ENCODE peak calls at places on chromosomes 2 and 18, in five cellular contexts. One of them, this sample, is unnamed.

GRCh38 chr2:171244466-171244969 is 83.8 kb upstream of the TLK1 start:
- DNase-seq in adrenal gland: no peak
- DNase-seq in body of pancreas: no peak
- DNase-seq in fibroblast of lung: peak; percentile 43
- DNase-seq in ovary: no peak
- DNase-seq in this sample: no peak

GRCh38 chr18:80247403-80247916 is at the start of gene PARD6G:
- DNase-seq in adrenal gland: peak; percentile 82
- DNase-seq in body of pancreas: peak; percentile 82
- DNase-seq in fibroblast of lung: peak; percentile 66
- DNase-seq in ovary: peak; percentile 87
- DNase-seq in this sample: no peak

GRCh38 chr2:238742066-238742465 is 105.8 kb upstream of the TWIST2 start:
- DNase-seq in adrenal gland: no peak
- DNase-seq in body of pancreas: no peak
- DNase-seq in fibroblast of lung: peak; percentile 49
- DNase-seq in ovary: no peak
- DNase-seq in this sample: no peak

GRCh38 chr2:27753744-27754588 is 17.6 kb upstream of the MRPL33 start:
- DNase-seq in adrenal gland: peak; percentile 90
- DNase-seq in body of pancreas: peak; percentile 87
- DNase-seq in fibroblast of lung: peak; percentile 64
- DNase-seq in ovary: peak; percentile 54
- DNase-seq in this sample: peak; percentile 79

GRCh38 chr2:237859533-237860272 is at the start of gene RAMP1:
- DNase-seq in adrenal gland: no peak
- DNase-seq in body of pancreas: peak; percentile 57
- DNase-seq in fibroblast of lung: peak; percentile 39
- DNase-seq in ovary: no peak
- DNase-seq in this sample: peak; percentile 57

GRCh38 chr2:200131307-200131706 is 175.2 kb upstream of the SPATS2L start:
- DNase-seq in adrenal gland: no peak
- DNase-seq in body of pancreas: no peak
- DNase-seq in fibroblast of lung: peak; percentile 47
- DNase-seq in ovary: no peak
- DNase-seq in this sample: peak; percentile 35

GRCh38 chr2:142174176-142174575 is 43.4 kb upstream of the LRP1B start:
- DNase-seq in adrenal gland: no peak
- DNase-seq in body of pancreas: no peak
- DNase-seq in fibroblast of lung: no peak
- DNase-seq in ovary: no peak
- DNase-seq in this sample: no peak

GRCh38 chr2:44286884-44287638 is 11.8 kb downstream of the SLC3A1 start:
- DNase-seq in adrenal gland: no peak
- DNase-seq in body of pancreas: no peak
- DNase-seq in fibroblast of lung: no peak
- DNase-seq in ovary: no peak
- DNase-seq in this sample: no peak

GRCh38 chr2:101818531-101819451 is 121.3 kb downstream of the MAP4K4 start:
- DNase-seq in adrenal gland: no peak
- DNase-seq in body of pancreas: no peak
- DNase-seq in fibroblast of lung: peak; percentile 88
- DNase-seq in ovary: no peak
- DNase-seq in this sample: no peak

GRCh38 chr2:225994748-225995405 is 595.4 kb downstream of the NYAP2 start:
- DNase-seq in adrenal gland: no peak
- DNase-seq in body of pancreas: no peak
- DNase-seq in fibroblast of lung: peak; percentile 41
- DNase-seq in ovary: no peak
- DNase-seq in this sample: no peak

GRCh38 chr2:67169417-67170140 is 227.6 kb upstream of the ETAA1 start:
- DNase-seq in adrenal gland: no peak
- DNase-seq in body of pancreas: no peak
- DNase-seq in fibroblast of lung: peak; percentile 48
- DNase-seq in ovary: no peak
- DNase-seq in this sample: no peak

GRCh38 chr2:191401287-191401686 is 156.1 kb downstream of the MYO1B start:
- DNase-seq in adrenal gland: no peak
- DNase-seq in body of pancreas: no peak
- DNase-seq in fibroblast of lung: peak; percentile 64
- DNase-seq in ovary: no peak
- DNase-seq in this sample: no peak

GRCh38 chr2:22273853-22274252 is 1111.1 kb upstream of the KLHL29 start:
- DNase-seq in adrenal gland: no peak
- DNase-seq in body of pancreas: no peak
- DNase-seq in fibroblast of lung: no peak
- DNase-seq in ovary: no peak
- DNase-seq in this sample: no peak

GRCh38 chr18:22168360-22168921 is 948 bp upstream of the GATA6 start:
- DNase-seq in adrenal gland: peak; percentile 78
- DNase-seq in body of pancreas: peak; percentile 59
- DNase-seq in fibroblast of lung: no peak
- DNase-seq in ovary: no peak
- DNase-seq in this sample: peak; percentile 54

GRCh38 chr2:10140841-10141610 is 18.5 kb downstream of the RRM2 start:
- DNase-seq in adrenal gland: no peak
- DNase-seq in body of pancreas: no peak
- DNase-seq in fibroblast of lung: no peak
- DNase-seq in ovary: no peak
- DNase-seq in this sample: no peak

GRCh38 chr2:33236457-33236856 is 240.0 kb upstream of the RASGRP3 start:
- DNase-seq in adrenal gland: no peak
- DNase-seq in body of pancreas: no peak
- DNase-seq in fibroblast of lung: peak; percentile 80
- DNase-seq in ovary: no peak
- DNase-seq in this sample: no peak

GRCh38 chr2:6993230-6993640 is 76.0 kb downstream of the RNF144A start:
- DNase-seq in adrenal gland: peak; percentile 44
- DNase-seq in body of pancreas: no peak
- DNase-seq in fibroblast of lung: no peak
- DNase-seq in ovary: no peak
- DNase-seq in this sample: no peak

GRCh38 chr2:154710685-154711084 is 12.2 kb downstream of the KCNJ3 start:
- DNase-seq in adrenal gland: no peak
- DNase-seq in body of pancreas: no peak
- DNase-seq in fibroblast of lung: no peak
- DNase-seq in ovary: no peak
- DNase-seq in this sample: no peak

GRCh38 chr2:174957049-174957448 is 48.1 kb downstream of the CHN1 start:
- DNase-seq in adrenal gland: no peak
- DNase-seq in body of pancreas: no peak
- DNase-seq in fibroblast of lung: peak; percentile 59
- DNase-seq in ovary: no peak
- DNase-seq in this sample: no peak

GRCh38 chr18:23450022-23450421 is 3.1 kb upstream of the RIOK3 start:
- DNase-seq in adrenal gland: no peak
- DNase-seq in body of pancreas: no peak
- DNase-seq in fibroblast of lung: no peak
- DNase-seq in ovary: no peak
- DNase-seq in this sample: no peak

GRCh38 chr18:69328086-69328485 is 72.6 kb upstream of the DOK6 start:
- DNase-seq in adrenal gland: no peak
- DNase-seq in body of pancreas: no peak
- DNase-seq in fibroblast of lung: no peak
- DNase-seq in ovary: no peak
- DNase-seq in this sample: no peak

GRCh38 chr2:129740504-129740903 is 239.0 kb upstream of the RAB6C start:
- DNase-seq in adrenal gland: no peak
- DNase-seq in body of pancreas: no peak
- DNase-seq in fibroblast of lung: no peak
- DNase-seq in ovary: no peak
- DNase-seq in this sample: no peak

GRCh38 chr2:1477196-1478040 is 64.2 kb downstream of the TPO start:
- DNase-seq in adrenal gland: no peak
- DNase-seq in body of pancreas: no peak
- DNase-seq in fibroblast of lung: no peak
- DNase-seq in ovary: no peak
- DNase-seq in this sample: no peak

GRCh38 chr2:36512705-36513104 is 85.3 kb downstream of the FEZ2 start:
- DNase-seq in adrenal gland: no peak
- DNase-seq in body of pancreas: no peak
- DNase-seq in fibroblast of lung: peak; percentile 26
- DNase-seq in ovary: no peak
- DNase-seq in this sample: no peak

GRCh38 chr2:96802721-96803120 is 13.3 kb upstream of the CNNM3 start:
- DNase-seq in adrenal gland: no peak
- DNase-seq in body of pancreas: no peak
- DNase-seq in fibroblast of lung: no peak
- DNase-seq in ovary: no peak
- DNase-seq in this sample: no peak

GRCh38 chr2:85114586-85115330 is 18.4 kb upstream of the TCF7L1 start:
- DNase-seq in adrenal gland: no peak
- DNase-seq in body of pancreas: no peak
- DNase-seq in fibroblast of lung: no peak
- DNase-seq in ovary: no peak
- DNase-seq in this sample: no peak

GRCh38 chr2:3349211-3349693 is 28.4 kb downstream of the EIPR1 start:
- DNase-seq in adrenal gland: no peak
- DNase-seq in body of pancreas: no peak
- DNase-seq in fibroblast of lung: peak; percentile 60
- DNase-seq in ovary: no peak
- DNase-seq in this sample: no peak

GRCh38 chr2:160305081-160305750 is 105.1 kb upstream of the ITGB6 start:
- DNase-seq in adrenal gland: no peak
- DNase-seq in body of pancreas: no peak
- DNase-seq in fibroblast of lung: peak; percentile 85
- DNase-seq in ovary: no peak
- DNase-seq in this sample: no peak

GRCh38 chr2:17401096-17401495 is 117.1 kb downstream of the RAD51AP2 start:
- DNase-seq in adrenal gland: no peak
- DNase-seq in body of pancreas: no peak
- DNase-seq in fibroblast of lung: no peak
- DNase-seq in ovary: no peak
- DNase-seq in this sample: no peak

GRCh38 chr2:183341057-183341456 is 216.8 kb downstream of the NUP35 start:
- DNase-seq in adrenal gland: no peak
- DNase-seq in body of pancreas: no peak
- DNase-seq in fibroblast of lung: no peak
- DNase-seq in ovary: no peak
- DNase-seq in this sample: no peak
- H3K4me1 ChIP-seq in adrenal gland: no peaks in the 10 kb centered on the region
- H3K4me1 ChIP-seq in body of pancreas: no peaks in the 10 kb centered on the region
- H3K4me1 ChIP-seq in fibroblast of lung: no peaks in the 10 kb centered on the region
- H3K4me1 ChIP-seq in ovary: no peaks in the 10 kb centered on the region
- H3K4me1 ChIP-seq in this sample: no peaks in the 10 kb centered on the region

GRCh38 chr18:67451952-67452351 is 64.6 kb downstream of the DSEL start:
- DNase-seq in adrenal gland: no peak
- DNase-seq in body of pancreas: no peak
- DNase-seq in fibroblast of lung: no peak
- DNase-seq in ovary: no peak
- DNase-seq in this sample: no peak

GRCh38 chr18:67456691-67457090 is 59.8 kb downstream of the DSEL start:
- DNase-seq in adrenal gland: no peak
- DNase-seq in body of pancreas: no peak
- DNase-seq in fibroblast of lung: no peak
- DNase-seq in ovary: no peak
- DNase-seq in this sample: no peak
- TF ChIP-seq CTCF in adrenal gland: no peak
- TF ChIP-seq CTCF in body of pancreas: no peak
- TF ChIP-seq CTCF in fibroblast of lung: no peak
- TF ChIP-seq CTCF in ovary: no peak
- TF ChIP-seq CTCF in this sample: no peak

GRCh38 chr18:3653859-3654441 is 204.0 kb downstream of the TGIF1 start:
- DNase-seq in adrenal gland: peak; percentile 40
- DNase-seq in body of pancreas: no peak
- DNase-seq in fibroblast of lung: no peak
- DNase-seq in ovary: no peak
- DNase-seq in this sample: no peak
- H3K4me1 ChIP-seq in adrenal gland: peaks cover 51% of the 10 kb centered on the region
- H3K4me1 ChIP-seq in body of pancreas: no peaks in the 10 kb centered on the region
- H3K4me1 ChIP-seq in fibroblast of lung: peaks cover 19% of the 10 kb centered on the region
- H3K4me1 ChIP-seq in ovary: peaks cover 14% of the 10 kb centered on the region
- H3K4me1 ChIP-seq in this sample: peaks cover 67% of the 10 kb centered on the region

GRCh38 chr2:126531029-126531428 is 124.9 kb upstream of the GYPC start:
- DNase-seq in adrenal gland: no peak
- DNase-seq in body of pancreas: no peak
- DNase-seq in fibroblast of lung: no peak
- DNase-seq in ovary: no peak
- DNase-seq in this sample: peak; percentile 26

GRCh38 chr2:126527836-126528490 is 128.0 kb upstream of the GYPC start:
- DNase-seq in adrenal gland: peak; percentile 88
- DNase-seq in body of pancreas: peak; percentile 60
- DNase-seq in fibroblast of lung: peak; percentile 13
- DNase-seq in ovary: peak; percentile 59
- DNase-seq in this sample: peak; percentile 29
- TF ChIP-seq CTCF in adrenal gland: peak; percentile 55
- TF ChIP-seq CTCF in body of pancreas: peak; percentile 55
- TF ChIP-seq CTCF in fibroblast of lung: peak; percentile 44
- TF ChIP-seq CTCF in ovary: peak; percentile 14
- TF ChIP-seq CTCF in this sample: peak; percentile 68

DNA sequence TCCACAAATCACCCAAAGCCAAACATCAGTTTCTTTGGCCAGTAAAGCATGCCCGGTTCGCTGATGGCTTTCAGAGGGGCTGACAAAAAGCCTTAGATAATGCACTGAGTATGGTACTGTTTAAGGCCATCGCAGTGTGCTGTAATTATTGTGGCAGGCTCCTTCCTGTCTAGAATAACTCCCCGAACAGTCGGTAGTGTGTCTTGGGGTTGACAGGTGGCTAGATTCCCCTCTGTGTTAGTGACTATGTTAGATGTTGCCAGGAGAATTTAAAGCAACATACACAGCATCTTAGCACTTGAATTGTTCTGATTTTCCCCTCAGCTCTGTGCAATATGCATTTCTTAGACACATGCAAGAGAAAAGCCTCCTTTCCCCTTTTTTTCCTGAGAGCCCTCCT is 331.3 kb downstream of the HRH4 start:
- DNase-seq in adrenal gland: no peak
- DNase-seq in body of pancreas: no peak
- DNase-seq in fibroblast of lung: no peak
- DNase-seq in ovary: no peak
- DNase-seq in this sample: no peak
- H3K4me1 ChIP-seq in adrenal gland: no peaks in the 10 kb centered on the region
- H3K4me1 ChIP-seq in body of pancreas: no peaks in the 10 kb centered on the region
- H3K4me1 ChIP-seq in fibroblast of lung: no peaks in the 10 kb centered on the region
- H3K4me1 ChIP-seq in ovary: no peaks in the 10 kb centered on the region
- H3K4me1 ChIP-seq in this sample: no peaks in the 10 kb centered on the region

DNA sequence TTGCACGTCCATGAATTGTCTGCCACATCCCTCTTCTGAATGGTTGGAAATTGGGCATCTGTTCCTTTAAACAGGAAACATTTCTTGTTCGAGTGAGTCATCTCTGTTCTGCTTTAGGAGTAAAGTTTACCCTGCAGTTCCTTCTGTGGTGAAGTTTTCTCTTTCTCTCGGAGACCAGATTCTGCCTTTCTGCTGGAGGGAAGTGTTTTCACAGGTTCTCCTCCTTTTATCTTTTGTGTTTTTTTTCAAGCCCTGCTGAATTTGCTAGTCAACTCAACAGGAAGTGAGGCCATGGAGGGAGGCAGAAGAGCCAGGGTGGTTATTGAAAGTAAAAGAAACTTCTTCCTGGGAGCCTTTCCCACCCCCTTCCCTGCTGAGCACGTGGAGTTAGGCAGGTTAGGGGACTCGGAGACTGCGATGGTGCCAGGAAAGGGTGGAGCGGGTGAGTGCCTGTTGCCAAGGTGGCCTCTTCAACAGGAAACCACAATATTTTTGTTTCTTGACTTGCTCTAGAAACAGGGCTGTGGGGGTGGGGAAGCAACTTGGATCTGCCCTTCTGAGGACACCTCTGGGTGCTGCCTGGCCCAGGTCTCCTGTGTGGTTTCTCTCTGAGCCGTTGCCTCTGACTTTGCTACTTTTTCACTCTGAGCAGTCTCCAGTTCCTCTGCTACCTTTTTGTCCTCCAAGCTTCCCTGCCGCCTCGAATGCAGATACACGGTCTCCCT is 2.2 kb upstream of the CASP8 start:
- DNase-seq in adrenal gland: peak; percentile 75
- DNase-seq in body of pancreas: peak; percentile 76
- DNase-seq in fibroblast of lung: peak; percentile 83
- DNase-seq in ovary: peak; percentile 45
- DNase-seq in this sample: peak; percentile 91
- TF ChIP-seq CTCF in adrenal gland: peak; percentile 14
- TF ChIP-seq CTCF in body of pancreas: peak; percentile 20
- TF ChIP-seq CTCF in fibroblast of lung: no peak
- TF ChIP-seq CTCF in ovary: no peak
- TF ChIP-seq CTCF in this sample: no peak